ENCODE peak calls at places on chromosome 2, in ten cellular contexts. E is thoracic aorta; S is WTC11; X is CD4-positive, alpha-beta T cell; W is PC-9; R is cardiac fibroblast; K is AG10803; I is tibial artery; L is esophagus squamous epithelium; V is fibroblast of mammary gland. C is an unnamed sample.

GRCh38 chr2:133918141-133918540 is 335.7 kb upstream of the MGAT5 start:
- DNase-seq in E (no peak), S (no peak), X (no peak), W (no peak), R (no peak), K (no peak), I (no peak), L (no peak), V (no peak), C (no peak)

GRCh38 chr2:120788349-120788700 is 52.7 kb downstream of the GLI2 start:
- DNase-seq in E (no peak), S (no peak), X (no peak), W (no peak), R (no peak), K (no peak), I (no peak), L (no peak), V (no peak), C (no peak)

GRCh38 chr2:155391613-155392012 is 693.1 kb downstream of the KCNJ3 start:
- DNase-seq in E (no peak), S (no peak), X (no peak), W (no peak), R (no peak), K (no peak), I (no peak), L (no peak), V (no peak), C (no peak)

GRCh38 chr2:99850076-99850710 is 292.2 kb downstream of the AFF3 start:
- DNase-seq in E (no peak), S (no peak), X (no peak), W (no peak), R (no peak), K (no peak), I (no peak), L (no peak), V (no peak), C (no peak)

GRCh38 chr2:109083771-109084170 is 45.2 kb upstream of the SH3RF3 start:
- DNase-seq in E (no peak), S (no peak), X (no peak), W (no peak), R (no peak), K (no peak), I (no peak), L (no peak), V (no peak), C (no peak)

GRCh38 chr2:219946021-219946420 is 318.6 kb downstream of the SLC4A3 start:
- DNase-seq in E (no peak), S (no peak), X (no peak), W (no peak), R (no peak), K (no peak), I (no peak), L (no peak), V (no peak), C (no peak)

GRCh38 chr2:128347701-128348504 is 29.2 kb upstream of the HS6ST1 start:
- DNase-seq in E (no peak), S (no peak), X (no peak), W (no peak), R (peak), K (peak), I (peak), L (no peak), V (peak), C (peak)

GRCh38 chr2:40178971-40179370 is 272.9 kb downstream of the SLC8A1 start:
- DNase-seq in E (no peak), S (no peak), X (no peak), W (no peak), R (peak), K (peak), I (no peak), L (no peak), V (peak), C (no peak)

GRCh38 chr2:181771355-181771754 is 91.0 kb upstream of the NEUROD1 start:
- DNase-seq in E (no peak), S (no peak), X (no peak), W (no peak), R (no peak), K (peak), I (no peak), L (no peak), V (no peak), C (no peak)

GRCh38 chr2:119263656-119264055 is 40.0 kb downstream of the STEAP3 start:
- DNase-seq in E (no peak), S (no peak), X (no peak), W (no peak), R (no peak), K (no peak), I (no peak), L (no peak), V (no peak), C (no peak)

GRCh38 chr2:143730155-143730949 is 601.1 kb downstream of the ARHGAP15 start:
- DNase-seq in E (no peak), S (no peak), X (no peak), W (no peak), R (peak), K (peak), I (no peak), L (no peak), V (peak), C (no peak)

GRCh38 chr2:147345246-147345645 is 499.6 kb upstream of the ACVR2A start:
- DNase-seq in E (no peak), S (no peak), X (no peak), W (no peak), R (peak), K (peak), I (no peak), L (no peak), V (peak), C (no peak)

GRCh38 chr2:67625671-67626070 is 228.5 kb downstream of the ETAA1 start:
- DNase-seq in E (no peak), S (no peak), X (no peak), W (no peak), R (peak), K (peak), I (no peak), L (no peak), V (peak), C (no peak)

GRCh38 chr2:65349863-65350262 is 82.5 kb downstream of the SPRED2 start:
- DNase-seq in E (no peak), S (no peak), X (no peak), W (no peak), R (peak), K (peak), I (no peak), L (no peak), V (peak), C (no peak)

GRCh38 chr2:128505150-128505490 is 186.5 kb upstream of the HS6ST1 start:
- DNase-seq in E (no peak), S (no peak), X (no peak), W (no peak), R (no peak), K (no peak), I (peak), L (no peak), V (no peak), C (no peak)

GRCh38 chr2:223944166-223944703 is 900 bp downstream of the WDFY1 start:
- DNase-seq in E (no peak), S (peak), X (peak), W (peak), R (peak), K (no peak), I (peak), L (no peak), V (no peak), C (no peak)

GRCh38 chr2:127025357-127026062 is 81.4 kb downstream of the BIN1 start:
- DNase-seq in E (peak), S (peak), X (peak), W (no peak), R (peak), K (peak), I (peak), L (no peak), V (peak), C (peak)
- TF ChIP-seq CTCF in E (peak), S (peak), X (peak), W (no peak), R (peak), K (peak), I (no peak), L (peak), V (no peak), C (peak)

GRCh38 chr2:239145106-239145505 is 255.7 kb downstream of the HDAC4 start:
- DNase-seq in E (no peak), S (no peak), X (no peak), W (no peak), R (no peak), K (no peak), I (no peak), L (no peak), V (no peak), C (no peak)
- TF ChIP-seq CTCF in E (no peak), S (no peak), X (no peak), W (no peak), R (no peak), K (no peak), I (no peak), L (no peak), V (no peak), C (no peak)

GRCh38 chr2:172000696-172001361 is 1.1 kb downstream of the METAP1D start:
- DNase-seq in E (no peak), S (no peak), X (no peak), W (no peak), R (no peak), K (no peak), I (no peak), L (no peak), V (peak), C (no peak)

GRCh38 chr2:171995586-171995985 is 4.2 kb upstream of the METAP1D start:
- DNase-seq in E (no peak), S (no peak), X (no peak), W (no peak), R (no peak), K (no peak), I (no peak), L (no peak), V (no peak), C (peak)

GRCh38 chr2:171996021-171996420 is 3.7 kb upstream of the METAP1D start:
- DNase-seq in E (no peak), S (no peak), X (no peak), W (no peak), R (no peak), K (no peak), I (no peak), L (no peak), V (no peak), C (no peak)

GRCh38 chr2:171999604-172000469 is at the start of gene METAP1D:
- DNase-seq in E (peak), S (peak), X (peak), W (peak), R (peak), K (peak), I (peak), L (peak), V (peak), C (peak)

DNA sequence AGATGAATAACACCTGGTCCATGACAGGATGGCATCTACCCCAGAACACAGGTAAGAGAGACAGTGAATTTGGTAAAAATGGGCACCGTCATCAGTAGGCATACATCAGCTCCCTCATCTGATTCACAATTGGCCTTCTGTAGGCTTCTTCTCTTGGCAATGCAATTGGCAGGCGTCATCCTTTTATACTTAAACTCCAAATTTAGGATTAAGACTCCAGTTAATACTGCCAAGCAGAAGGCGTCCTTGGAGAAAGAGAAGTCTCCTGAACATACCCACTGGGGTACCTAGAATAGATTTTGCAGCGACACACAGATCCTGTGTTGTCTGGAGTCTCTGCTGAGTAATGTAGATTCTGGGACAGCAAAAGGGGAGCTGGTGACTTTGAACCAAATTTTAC is 628 bp upstream of the METAP1D start:
- DNase-seq in E (no peak), S (no peak), X (no peak), W (no peak), R (no peak), K (no peak), I (no peak), L (no peak), V (peak), C (no peak)
- TF ChIP-seq CTCF in E (no peak), S (no peak), X (no peak), W (no peak), R (no peak), K (no peak), I (no peak), L (no peak), V (no peak), C (no peak)

DNA sequence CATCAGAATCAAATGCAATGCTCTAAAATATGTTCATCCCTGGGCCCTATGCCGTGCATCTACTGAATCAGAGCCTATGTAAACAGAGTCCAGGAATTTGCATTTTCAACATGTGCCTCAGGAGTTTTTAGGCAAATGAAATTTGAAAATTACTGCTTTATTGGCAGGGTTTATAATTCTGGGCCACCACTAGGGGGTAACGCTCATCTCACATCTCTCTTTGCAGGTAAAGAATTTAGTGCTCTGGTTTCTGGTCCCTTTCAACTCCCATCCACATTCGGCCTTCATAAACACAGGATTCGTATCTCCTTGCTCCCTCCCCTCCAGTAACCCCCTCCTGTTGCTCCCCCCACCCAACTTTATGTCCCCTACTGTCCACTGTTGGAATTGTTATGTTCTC is 49.3 kb downstream of the LYPD6B start:
- DNase-seq in E (no peak), S (no peak), X (no peak), W (no peak), R (no peak), K (no peak), I (no peak), L (no peak), V (no peak), C (no peak)
- TF ChIP-seq CTCF in E (no peak), S (peak), X (peak), W (peak), R (no peak), K (peak), I (no peak), L (no peak), V (peak), C (peak)

DNA sequence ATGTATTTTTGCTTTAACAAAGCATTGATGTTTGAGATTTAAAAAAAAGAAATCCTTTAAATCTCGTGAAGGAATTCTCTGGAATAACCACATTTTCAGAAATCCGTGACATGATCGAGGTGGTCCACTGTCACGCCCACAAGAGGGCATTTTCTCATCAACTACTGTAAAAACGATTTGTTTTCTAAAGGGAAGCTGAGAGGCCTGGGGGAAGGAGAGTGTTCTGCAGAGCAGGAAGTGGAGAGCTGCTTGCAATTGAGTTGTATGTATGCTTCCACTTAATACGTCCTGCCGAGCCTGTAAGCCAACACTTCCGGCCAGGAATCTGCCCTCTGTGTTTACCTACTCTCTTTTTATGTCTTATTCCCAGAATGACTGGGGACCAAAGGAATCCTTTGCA is 19.4 kb downstream of the KLHL29 start:
- DNase-seq in E (no peak), S (no peak), X (no peak), W (peak), R (peak), K (peak), I (no peak), L (no peak), V (peak), C (peak)
- TF ChIP-seq CTCF in E (no peak), S (no peak), X (no peak), W (no peak), R (peak), K (peak), I (peak), L (no peak), V (no peak), C (peak)

GRCh38 chr2:225117061-225117716 is 74.9 kb upstream of the DOCK10 start:
- DNase-seq in E (no peak), S (no peak), X (no peak), W (no peak), R (no peak), K (peak), I (no peak), L (no peak), V (peak), C (no peak)

GRCh38 chr2:225120175-225120574 is 77.9 kb upstream of the DOCK10 start:
- DNase-seq in E (no peak), S (no peak), X (no peak), W (no peak), R (peak), K (peak), I (no peak), L (no peak), V (peak), C (no peak)

GRCh38 chr2:225124311-225124832 is 82.1 kb upstream of the DOCK10 start:
- DNase-seq in E (no peak), S (no peak), X (no peak), W (no peak), R (peak), K (no peak), I (no peak), L (no peak), V (no peak), C (no peak)

GRCh38 chr2:225122007-225122406 is 79.7 kb upstream of the DOCK10 start:
- DNase-seq in E (no peak), S (no peak), X (no peak), W (no peak), R (no peak), K (no peak), I (no peak), L (no peak), V (no peak), C (no peak)

DNA sequence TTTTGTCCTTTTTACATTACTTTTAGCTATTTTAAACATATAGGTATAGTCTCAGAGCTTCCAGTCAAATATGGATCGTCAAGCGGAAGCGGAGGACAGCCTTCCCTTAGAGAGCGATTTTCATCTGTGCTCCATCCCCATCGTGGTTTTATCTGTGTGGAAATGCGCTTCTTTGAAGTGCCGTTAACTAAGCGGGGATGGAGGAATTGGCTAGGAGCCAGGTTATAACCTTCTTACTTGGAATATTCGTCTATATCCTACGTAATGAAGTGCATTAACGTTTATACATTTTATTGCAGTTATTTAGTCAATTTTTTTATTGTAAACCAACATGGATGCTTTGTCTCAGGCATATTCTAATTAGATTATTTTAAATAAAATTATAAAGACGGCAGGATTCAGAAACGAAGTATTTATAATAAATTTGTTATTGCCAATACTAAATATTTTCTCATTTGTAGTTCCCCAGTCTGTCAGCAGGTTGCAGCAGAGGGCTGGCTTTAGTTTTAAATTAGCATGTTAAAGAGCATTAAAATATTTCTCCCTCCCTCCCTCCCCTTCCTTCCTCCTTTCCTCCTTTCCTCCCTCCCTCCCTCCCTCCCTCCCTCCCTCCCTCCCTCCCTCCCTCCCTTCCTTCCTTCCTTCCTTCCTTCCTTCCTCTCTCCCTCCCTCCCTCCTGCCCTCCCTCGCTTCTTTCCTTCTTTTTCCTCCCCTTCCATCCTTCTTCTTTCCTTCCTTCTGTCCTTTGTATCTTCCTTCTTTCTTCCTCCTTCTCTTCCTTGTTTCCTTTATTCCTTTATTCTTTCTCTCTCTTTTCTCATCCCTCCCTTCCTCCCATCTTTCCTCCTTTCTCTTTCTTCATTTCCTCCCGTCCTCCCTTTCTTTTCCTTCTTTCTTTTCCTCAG is 80.6 kb upstream of the DOCK10 start:
- DNase-seq in E (no peak), S (peak), X (no peak), W (no peak), R (peak), K (no peak), I (no peak), L (no peak), V (peak), C (no peak)
- TF ChIP-seq CTCF in E (peak), S (peak), X (peak), W (peak), R (peak), K (peak), I (peak), L (peak), V (peak), C (peak)

DNA sequence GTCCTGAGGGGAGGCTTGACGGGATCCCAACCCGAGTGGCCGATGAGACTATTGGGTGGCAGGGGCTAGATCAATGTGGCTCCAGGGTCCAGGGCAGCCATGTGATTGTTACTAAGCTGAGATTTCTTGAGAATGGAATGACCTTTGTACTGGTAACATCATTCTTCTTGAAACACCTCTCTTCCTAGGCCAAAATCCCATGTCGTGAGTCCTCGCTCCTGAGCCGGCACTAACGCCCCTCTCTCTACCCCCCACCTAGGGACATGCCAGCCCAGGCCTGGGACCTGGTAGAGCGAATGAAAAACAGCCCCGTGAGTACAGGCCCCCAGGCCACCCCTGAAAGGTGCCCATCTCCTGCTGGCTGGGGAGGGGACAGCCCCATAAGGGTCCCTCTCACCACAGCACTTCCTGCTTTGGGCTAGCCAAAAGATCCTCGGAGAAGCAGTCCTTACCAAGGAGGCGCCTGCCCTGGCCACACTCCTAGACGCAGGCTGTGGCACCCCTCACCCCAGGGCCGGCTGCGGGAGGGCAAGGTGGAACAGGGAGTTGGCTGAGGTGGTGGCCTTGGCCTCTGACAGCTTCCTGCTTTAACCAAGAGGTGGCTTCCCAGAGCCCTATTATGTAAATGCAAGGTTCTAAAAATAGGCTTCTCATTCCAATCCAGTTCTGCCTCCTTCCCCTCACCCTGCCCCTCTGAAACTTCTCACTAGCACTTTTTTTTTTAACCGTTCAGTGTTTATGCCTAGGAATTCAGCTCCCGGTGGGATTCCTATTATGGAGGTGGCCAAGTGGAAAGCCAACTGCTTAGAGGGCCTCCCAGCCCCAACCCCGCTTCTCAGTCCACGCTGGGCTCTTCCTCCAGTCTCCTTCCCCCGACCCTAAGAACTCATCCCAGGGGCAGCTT is 126.6 kb upstream of the PPP1CB start:
- DNase-seq in E (no peak), S (no peak), X (peak), W (peak), R (peak), K (peak), I (peak), L (no peak), V (no peak), C (no peak)
- TF ChIP-seq CTCF in E (peak), S (no peak), X (no peak), W (no peak), R (no peak), K (peak), I (peak), L (no peak), V (no peak), C (no peak)

C was measured in AG09319.